ENCODE peak calls at places on chromosome 11, in four cellular contexts. N is AG09309; Z is activated CD4-positive, alpha-beta T cell treated with anti-CD3 and anti-CD28 coated beads, Interleukin-2, amount 10 ng/mL, durations not matched to agents 7 days and 5 days; D is OCI-LY7. P is an unnamed sample.

GRCh38 chr11:79415411-79415810 is 25.4 kb downstream of the TENM4 start:
- DNase-seq in N (no peak), Z (no peak), D (no peak), P (no peak)

GRCh38 chr11:126878892-126879291 is 121.7 kb downstream of the KIRREL3 start:
- DNase-seq in N (no peak), Z (no peak), D (no peak), P (no peak)

GRCh38 chr11:70397336-70397982 is 870 bp upstream of the CTTN start:
- DNase-seq in N (no peak), Z (no peak), D (no peak), P (no peak)

GRCh38 chr11:113077379-113077778 is 116.2 kb downstream of the NCAM1 start:
- DNase-seq in N (no peak), Z (no peak), D (no peak), P (no peak)

GRCh38 chr11:61963016-61963281 is 4.5 kb downstream of the FTH1 start:
- DNase-seq in N (no peak), Z (no peak), D (no peak), P (no peak)

GRCh38 chr11:110455718-110456117 is 26.0 kb downstream of the FDX1 start:
- DNase-seq in N (no peak), Z (no peak), D (no peak), P (no peak)

GRCh38 chr11:75313457-75314272 is 37.8 kb downstream of the ARRB1 start:
- DNase-seq in N (no peak), Z (no peak), D (no peak), P (peak; percentile 32)

GRCh38 chr11:79414644-79415317 is 26.0 kb downstream of the TENM4 start:
- DNase-seq in N (no peak), Z (no peak), D (no peak), P (peak; percentile 55)

GRCh38 chr11:36240746-36241295 is 48.4 kb downstream of the COMMD9 start:
- DNase-seq in N (no peak), Z (no peak), D (no peak), P (no peak)

GRCh38 chr11:12494699-12495098 is 117.3 kb downstream of the PARVA start:
- DNase-seq in N (no peak), Z (no peak), D (no peak), P (peak; percentile 23)

GRCh38 chr11:7060828-7061227 is 28.0 kb upstream of the RBMXL2 start:
- DNase-seq in N (peak; percentile 58), Z (no peak), D (no peak), P (peak; percentile 20)

GRCh38 chr11:46133119-46133518 is 11.9 kb upstream of the PHF21A start:
- DNase-seq in N (no peak), Z (no peak), D (no peak), P (no peak)

GRCh38 chr11:34620820-34621792 is at the start of gene EHF:
- DNase-seq in N (no peak), Z (no peak), D (no peak), P (no peak)

GRCh38 chr11:11608783-11609232 is 13.0 kb downstream of the GALNT18 start:
- DNase-seq in N (peak; percentile 66), Z (peak; percentile 19), D (no peak), P (no peak)

GRCh38 chr11:7687386-7687785 is 14.1 kb upstream of the CYB5R2 start:
- DNase-seq in N (no peak), Z (no peak), D (no peak), P (no peak)

GRCh38 chr11:102047305-102047924 is at the start of gene CFAP300:
- DNase-seq in N (peak; percentile 13), Z (peak; percentile 55), D (peak; percentile 11), P (peak; percentile 59)

GRCh38 chr11:83836883-83837654 is 550.9 kb upstream of the CCDC90B start:
- DNase-seq in N (no peak), Z (peak; percentile 20), D (peak; percentile 41), P (peak; percentile 14)

GRCh38 chr11:82906236-82906635 is 4.7 kb downstream of the DDIAS start:
- DNase-seq in N (peak; percentile 1), Z (no peak), D (peak; percentile 79), P (peak; percentile 9)

GRCh38 chr11:69464621-69464960 is 16.9 kb upstream of the LINC01488 start:
- DNase-seq in N (no peak), Z (no peak), D (no peak), P (no peak)

GRCh38 chr11:35143509-35144102 is 4.6 kb downstream of the CD44 start:
- DNase-seq in N (no peak), Z (no peak), D (no peak), P (no peak)

GRCh38 chr11:69398529-69399492 is 82.7 kb upstream of the LINC01488 start:
- DNase-seq in N (peak; percentile 29), Z (no peak), D (no peak), P (no peak)

GRCh38 chr11:78256962-78257361 is 68.2 kb downstream of the USP35 start:
- DNase-seq in N (peak; percentile 71), Z (no peak), D (no peak), P (peak; percentile 64)

GRCh38 chr11:1193326-1194230 is 29.3 kb upstream of the MUC5B start:
- DNase-seq in N (no peak), Z (no peak), D (no peak), P (no peak)

P was measured in GM04504.